ENCODE peak calls at places on chromosome 16, in six cellular contexts. I, Z, Q, U, B and F are unnamed samples.

GRCh38 chr16:85610059-85610445 is 3.1 kb upstream of the GSE1 start:
- DNase-seq in U (no peak), B (no peak), Z (no peak), Q (no peak), I (no peak), F (no peak)

GRCh38 chr16:51359141-51359960 is 208.3 kb upstream of the SALL1 start:
- DNase-seq in U (peak), Z (peak), Q (peak), I (peak), B (peak), F (no peak)

GRCh38 chr16:50245417-50246298 is 20.7 kb upstream of the ADCY7 start:
- DNase-seq in I (no peak), Q (peak), B (peak), Z (no peak), U (no peak), F (peak)

GRCh38 chr16:67653131-67654068 is 6.7 kb downstream of the ACD start:
- DNase-seq in Q (no peak), U (no peak), B (no peak), Z (no peak), I (no peak), F (no peak)

GRCh38 chr16:58105619-58106018 is 23.6 kb downstream of the CFAP20 start:
- DNase-seq in Q (peak), U (no peak), I (no peak), B (no peak), Z (no peak), F (no peak)

GRCh38 chr16:73951541-73951940 is 345.1 kb upstream of the PSMD7 start:
- DNase-seq in Z (no peak), B (peak), U (no peak), I (no peak), Q (no peak), F (no peak)

GRCh38 chr16:83882118-83882879 is 16.6 kb upstream of the MLYCD start:
- DNase-seq in Q (peak), U (no peak), Z (no peak), B (no peak), I (no peak), F (no peak)

GRCh38 chr16:11833951-11834695 is 17.2 kb downstream of the RSL1D1 start:
- DNase-seq in I (no peak), U (no peak), Z (no peak), Q (no peak), B (peak), F (peak)

GRCh38 chr16:67013238-67013822 is 15.6 kb upstream of the CBFB start:
- DNase-seq in Z (no peak), I (no peak), Q (no peak), U (no peak), B (no peak), F (no peak)

GRCh38 chr16:16861546-16861945 is 482.6 kb downstream of the NPIPA7 start:
- DNase-seq in U (no peak), I (peak), B (peak), Q (peak), Z (peak), F (peak)

GRCh38 chr16:68351991-68352431 is 41.2 kb downstream of the PRMT7 start:
- DNase-seq in I (no peak), Q (no peak), U (no peak), Z (no peak), B (no peak), F (no peak)

GRCh38 chr16:85090873-85091521 is 21.3 kb downstream of the CIBAR2 start:
- DNase-seq in Z (no peak), U (no peak), B (no peak), Q (no peak), I (no peak), F (no peak)

GRCh38 chr16:30446203-30446595 is 525 bp upstream of the SEPHS2 start:
- DNase-seq in Z (no peak), I (no peak), Q (no peak), B (no peak), U (no peak), F (no peak)

GRCh38 chr16:89873109-89873821 is at the start of gene TCF25:
- DNase-seq in Z (peak), B (peak), U (peak), I (peak), Q (peak), F (peak)
- H3K18ac ChIP-seq in Z (peak), B (peak), U (peak), I (peak), Q (peak), F (peak)

DNA sequence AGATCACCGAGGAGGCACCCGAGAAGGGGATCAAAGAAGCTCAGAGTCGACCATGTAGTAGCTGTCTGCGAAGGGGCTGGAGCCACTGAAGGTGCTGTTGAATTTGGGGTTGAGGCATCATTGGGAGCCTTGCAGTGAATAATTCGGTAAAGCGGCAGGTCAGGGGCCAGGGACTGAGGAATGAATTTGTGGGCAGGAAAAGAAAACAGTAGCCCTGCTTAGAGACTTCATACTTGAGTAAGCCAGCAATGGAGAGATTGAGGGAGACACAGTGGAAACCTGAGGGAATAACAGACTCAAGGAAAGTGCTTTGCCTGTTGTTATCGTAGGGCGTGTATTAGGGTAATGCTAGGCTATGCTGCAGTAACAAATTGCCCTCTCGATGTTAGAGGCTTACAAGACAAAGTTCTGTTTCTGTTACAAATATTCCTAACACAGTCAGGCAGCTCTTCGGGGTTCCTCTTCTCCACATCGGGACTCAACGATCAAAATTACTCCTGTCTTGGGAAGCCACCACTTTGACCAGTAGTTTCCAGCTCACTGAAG is 13.4 kb upstream of the HERPUD1 start:
- DNase-seq in I (no peak), U (no peak), B (no peak), Q (no peak), Z (no peak), F (no peak)
- H3K4me2 ChIP-seq in I (no peak), U (no peak), B (no peak), Q (no peak), Z (no peak), F (no peak)

GRCh38 chr16:53430363-53430762 is 3.9 kb upstream of the RBL2 start:
- DNase-seq in I (no peak), U (no peak), Q (no peak), B (no peak), Z (no peak), F (peak)

GRCh38 chr16:53434436-53435065 is at the start of gene RBL2:
- DNase-seq in B (peak), U (no peak), Z (peak), I (peak), Q (peak), F (peak)

GRCh38 chr16:53433930-53434435 is 288 bp upstream of the RBL2 start:
- DNase-seq in I (no peak), U (no peak), Q (peak), Z (no peak), B (peak), F (no peak)

GRCh38 chr16:53433509-53433908 is 762 bp upstream of the RBL2 start:
- DNase-seq in I (no peak), Q (peak), B (no peak), Z (no peak), U (no peak), F (peak)

DNA sequence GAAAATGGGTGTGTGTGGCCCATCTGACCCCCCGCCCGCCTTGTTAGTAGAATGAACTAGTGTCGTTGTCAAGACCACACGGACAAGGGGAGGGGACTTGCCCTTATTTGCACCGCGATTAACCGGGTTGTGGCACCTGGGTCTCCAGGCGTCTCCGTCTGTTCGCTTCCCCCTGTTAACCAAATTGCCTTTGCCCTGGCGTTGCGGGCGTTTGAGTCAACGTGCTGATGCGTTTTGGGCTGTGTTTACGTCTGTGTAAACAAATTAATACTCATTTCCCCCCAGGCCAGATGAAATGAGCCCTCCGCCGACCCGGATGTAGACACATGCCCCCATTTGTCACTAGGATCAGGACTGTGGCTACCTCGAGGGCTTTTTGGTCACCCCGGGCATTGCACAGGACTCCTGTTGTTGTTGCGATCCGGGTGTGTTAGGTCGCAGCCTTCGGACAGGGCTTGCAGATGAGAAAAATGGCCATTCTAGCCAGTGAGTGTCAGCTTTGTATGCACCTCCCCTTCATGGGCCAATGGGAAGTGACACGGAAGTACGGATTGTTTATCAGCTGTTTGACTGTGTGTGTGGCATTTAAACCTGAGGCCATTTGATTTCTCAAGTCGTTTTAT is 906 bp downstream of the RBL2 start:
- DNase-seq in B (peak), Q (peak), I (peak), Z (peak), U (no peak), F (peak)
- H3K18ac ChIP-seq in B (peak), Q (no peak), I (peak), Z (peak), U (no peak), F (peak)

GRCh38 chr16:4055748-4056147 is 60.5 kb downstream of the ADCY9 start:
- DNase-seq in Q (no peak), I (no peak), Z (no peak), B (no peak), U (no peak), F (no peak)
- H3K4me2 ChIP-seq in Q (no peak), I (no peak), Z (no peak), B (no peak), U (no peak), F (no peak)

DNA sequence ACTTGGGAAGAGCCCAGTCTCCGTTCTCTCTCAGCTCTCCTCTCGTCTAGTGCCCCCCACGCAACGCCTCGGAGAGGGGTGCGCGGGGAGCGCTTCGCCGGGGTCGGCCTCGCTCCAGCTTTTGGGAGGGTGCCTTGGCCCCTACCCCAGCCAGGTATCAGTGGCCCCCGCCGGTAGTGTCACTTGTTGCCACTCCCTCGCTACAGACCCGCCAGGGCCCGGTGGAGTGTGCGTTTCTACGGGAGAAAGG is 786 bp upstream of the CDH11 start:
- DNase-seq in B (no peak), Z (no peak), U (no peak), Q (no peak), I (no peak), F (no peak)
- H3K18ac ChIP-seq in B (peak), Z (no peak), U (no peak), Q (peak), I (peak), F (peak)

GRCh38 chr16:78425957-78426590 is 326.6 kb downstream of the WWOX start:
- DNase-seq in U (no peak), I (no peak), Z (no peak), B (no peak), Q (no peak), F (no peak)
- H3K4me2 ChIP-seq in U (no peak), I (no peak), Z (no peak), B (no peak), Q (no peak), F (no peak)

DNA sequence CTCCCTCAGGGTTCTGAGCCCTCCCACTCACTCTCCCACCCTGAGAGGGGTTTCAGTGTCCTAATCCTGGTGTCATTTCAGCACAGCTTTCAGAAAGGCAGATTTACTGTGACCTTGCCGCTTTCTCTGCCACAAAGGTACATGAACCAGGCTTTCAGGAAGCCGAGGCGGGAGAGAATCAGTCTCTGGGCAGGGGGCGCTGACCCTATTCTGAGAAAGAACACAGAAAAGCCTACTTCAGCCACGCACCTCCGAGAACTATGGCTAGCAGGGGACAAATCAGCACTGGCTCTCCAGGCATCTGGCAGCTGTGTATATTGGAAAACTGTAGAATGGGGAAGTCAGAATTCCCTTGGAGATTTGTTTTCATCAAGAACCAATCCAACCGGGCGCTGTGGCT is 57.7 kb upstream of the BCAR1 start:
- DNase-seq in Q (no peak), Z (no peak), B (no peak), I (no peak), U (no peak), F (no peak)
- H3K18ac ChIP-seq in Q (no peak), Z (no peak), B (no peak), I (no peak), U (no peak), F (no peak)

GRCh38 chr16:4681471-4682083 is 11.8 kb upstream of the NUDT16L1 start:
- DNase-seq in I (no peak), B (no peak), Z (no peak), Q (no peak), U (no peak), F (no peak)
- H3K4me2 ChIP-seq in I (no peak), B (no peak), Z (no peak), Q (no peak), U (no peak), F (no peak)

GRCh38 chr16:87464691-87465300 is 28.0 kb downstream of the ZCCHC14 start:
- DNase-seq in U (no peak), Z (no peak), I (no peak), Q (no peak), B (peak), F (peak)

GRCh38 chr16:87468550-87468949 is 24.3 kb downstream of the ZCCHC14 start:
- DNase-seq in I (no peak), Q (no peak), U (no peak), Z (no peak), B (no peak), F (no peak)

GRCh38 chr16:87463722-87464690 is 28.8 kb downstream of the ZCCHC14 start:
- DNase-seq in I (no peak), B (peak), Q (no peak), U (no peak), Z (no peak), F (peak)

GRCh38 chr16:87466975-87467501 is 25.8 kb downstream of the ZCCHC14 start:
- DNase-seq in B (no peak), U (no peak), Q (no peak), Z (no peak), I (no peak), F (no peak)

GRCh38 chr16:87465306-87465705 is 27.5 kb downstream of the ZCCHC14 start:
- DNase-seq in U (no peak), Q (no peak), Z (no peak), I (no peak), B (peak), F (peak)
- H3K18ac ChIP-seq in U (no peak), Q (no peak), Z (no peak), I (no peak), B (peak), F (no peak)